ENCODE peak calls at places on chromosomes 5 and 9, in nine cellular contexts. P is NCI-H1417; E is NCI-H446 treated with DMSO at 0.1 percent for 48 hours; Q is HuH-7; B is hypothalamus; V is globus pallidus; O is activated T-cell treated with anti-CD3 and anti-CD28 coated beads, Interleukin-2, amount 50 U/mL, for 72 hours; Y is T-cell; H is effector CD4-positive, alpha-beta T cell. U is an unnamed sample.

GRCh38 chr9:129354498-129354897 is 176.4 kb upstream of the IER5L start:
- DNase-seq in B (no peak), Q (no peak), H (no peak), E (no peak), Y (no peak), V (no peak), P (no peak), O (no peak), U (no peak)

GRCh38 chr9:36939655-36940578 is 94.2 kb downstream of the PAX5 start:
- DNase-seq in Y (no peak), B (no peak), V (no peak), O (no peak), Q (no peak), E (no peak), P (peak), H (no peak), U (peak)

GRCh38 chr5:151937851-151938250 is 13.2 kb upstream of the GLRA1 start:
- DNase-seq in P (no peak), O (no peak), H (no peak), Q (no peak), V (no peak), E (no peak), Y (no peak), B (no peak), U (no peak)

GRCh38 chr5:65161655-65162054 is 320.1 kb downstream of the ADAMTS6 start:
- DNase-seq in Y (no peak), B (no peak), E (no peak), Q (no peak), H (no peak), P (no peak), O (no peak), V (no peak), U (no peak)

GRCh38 chr5:75678155-75678554 is 39.1 kb downstream of the POC5 start:
- DNase-seq in H (no peak), Q (no peak), B (no peak), O (no peak), Y (no peak), E (no peak), P (no peak), V (no peak), U (no peak)

GRCh38 chr9:96164268-96164683 is 137.7 kb downstream of the HSD17B3 start:
- DNase-seq in P (no peak), O (no peak), Y (no peak), E (no peak), Q (no peak), H (no peak), B (no peak), V (no peak), U (peak)

GRCh38 chr5:97142521-97143254 is at the start of gene LIX1:
- DNase-seq in H (no peak), Q (peak), E (peak), O (peak), Y (no peak), B (peak), V (peak), P (peak), U (peak)

GRCh38 chr5:179187681-179188575 is 127.8 kb downstream of the ZNF354C start:
- DNase-seq in E (no peak), V (peak), B (no peak), P (no peak), H (no peak), Y (no peak), O (no peak), Q (no peak), U (no peak)

GRCh38 chr9:106936680-106937079 is 73.7 kb downstream of the ZNF462 start:
- DNase-seq in Y (no peak), H (no peak), P (no peak), V (no peak), B (no peak), O (no peak), E (no peak), Q (no peak), U (no peak)

GRCh38 chr9:5947912-5948311 is 57.2 kb downstream of the MLANA start:
- DNase-seq in Q (no peak), H (no peak), O (no peak), P (peak), Y (no peak), B (no peak), V (no peak), E (no peak), U (no peak)

GRCh38 chr9:98942906-98943681 is 613 bp upstream of the COL15A1 start:
- DNase-seq in Q (no peak), P (no peak), B (no peak), O (no peak), Y (no peak), E (no peak), V (no peak), H (no peak), U (no peak)

GRCh38 chr9:133160742-133161541 is 2.8 kb downstream of the GBGT1 start:
- DNase-seq in E (no peak), V (peak), Y (no peak), B (no peak), Q (peak), H (peak), O (peak), P (peak), U (peak)

GRCh38 chr5:109089191-109089590 is 320.6 kb downstream of the PJA2 start:
- DNase-seq in E (no peak), Y (no peak), P (no peak), O (no peak), V (no peak), H (no peak), B (no peak), Q (no peak), U (no peak)

GRCh38 chr9:111940697-111941096 is 44.1 kb downstream of the UGCG start:
- DNase-seq in O (no peak), Q (no peak), E (no peak), H (no peak), B (no peak), V (no peak), P (no peak), Y (no peak), U (no peak)

GRCh38 chr9:134869554-134870310 is 10.9 kb upstream of the FCN2 start:
- DNase-seq in B (no peak), P (no peak), Q (no peak), V (no peak), O (no peak), H (no peak), Y (no peak), E (no peak), U (peak)

GRCh38 chr5:134600600-134600999 is 32.0 kb downstream of the SAR1B start:
- DNase-seq in O (no peak), P (no peak), B (no peak), H (no peak), E (no peak), Y (no peak), V (no peak), Q (no peak), U (no peak)

U was measured in islet precursor cell.